ENCODE peak calls at places on chromosome 5, in seven cellular contexts. U is aorta; J is thoracic aorta; C is mucosa of descending colon; O is fibroblast of lung; E is CD8-positive, alpha-beta T cell; F is naive thymus-derived CD4-positive, alpha-beta T cell. I is an unnamed sample.

GRCh38 chr5:76816110-76816831 is 2.6 kb upstream of the F2RL1 start:
- DNase-seq in O (peak; percentile 40), U (no peak), C (no peak), E (no peak), J (no peak), F (no peak), I (peak; percentile 64)

GRCh38 chr5:38666668-38667498 is 110.4 kb upstream of the LIFR start:
- DNase-seq in U (no peak), F (no peak), O (peak; percentile 52), C (no peak), E (no peak), J (no peak), I (no peak)

GRCh38 chr5:158514353-158514960 is 585.3 kb downstream of the EBF1 start:
- DNase-seq in U (no peak), E (no peak), O (peak; percentile 85), C (no peak), J (no peak), F (no peak), I (peak; percentile 9)

GRCh38 chr5:6812800-6813731 is 99.8 kb downstream of the TENT4A start:
- DNase-seq in O (peak; percentile 38), U (no peak), E (no peak), F (no peak), J (peak; percentile 36), C (peak; percentile 85), I (no peak)

GRCh38 chr5:174755103-174755502 is 30.7 kb downstream of the MSX2 start:
- DNase-seq in E (no peak), C (no peak), O (peak; percentile 22), U (no peak), J (no peak), F (no peak), I (no peak)

GRCh38 chr5:124592891-124593290 is 153.5 kb downstream of the ZNF608 start:
- DNase-seq in C (no peak), F (no peak), O (no peak), U (no peak), J (no peak), E (no peak), I (no peak)

GRCh38 chr5:79229357-79230174 is 6.4 kb upstream of the JMY start:
- DNase-seq in U (no peak), J (no peak), F (no peak), C (no peak), E (no peak), O (peak; percentile 30), I (peak; percentile 90)

GRCh38 chr5:38509185-38509584 is 47.3 kb downstream of the LIFR start:
- DNase-seq in J (no peak), F (no peak), E (no peak), U (no peak), C (no peak), O (peak; percentile 92), I (peak; percentile 17)

GRCh38 chr5:88825782-88826110 is 57.2 kb downstream of the MEF2C start:
- DNase-seq in E (no peak), U (no peak), C (no peak), F (no peak), J (no peak), O (no peak), I (no peak)

GRCh38 chr5:102152906-102153787 is 142.9 kb downstream of the SLCO4C1 start:
- DNase-seq in E (no peak), U (no peak), O (no peak), C (peak; percentile 38), F (peak; percentile 1), J (no peak), I (peak; percentile 1)

GRCh38 chr5:52043543-52043942 is 660.3 kb downstream of the ISL1 start:
- DNase-seq in F (no peak), E (no peak), J (no peak), C (no peak), U (no peak), O (no peak), I (no peak)

GRCh38 chr5:37247036-37247435 is 2.1 kb downstream of the CPLANE1 start:
- DNase-seq in U (no peak), J (no peak), O (peak; percentile 32), E (no peak), F (no peak), C (no peak), I (no peak)

GRCh38 chr5:91179018-91179417 is 204.1 kb downstream of the ARRDC3 start:
- DNase-seq in E (no peak), O (peak; percentile 37), J (no peak), C (no peak), F (no peak), U (no peak), I (no peak)

GRCh38 chr5:61290815-61291214 is 41.2 kb upstream of the ZSWIM6 start:
- DNase-seq in F (no peak), U (no peak), O (peak; percentile 63), C (peak; percentile 80), E (no peak), J (no peak), I (no peak)

GRCh38 chr5:142690641-142691040 is 4.8 kb upstream of the FGF1 start:
- DNase-seq in U (no peak), J (no peak), C (no peak), O (no peak), F (no peak), E (no peak), I (peak; percentile 68)
- H3K4me1 ChIP-seq in U (no peaks in the 10 kb centered on the region), J (peaks cover 14% of the 10 kb centered on the region), C (no peaks in the 10 kb centered on the region), O (peaks cover under 1% of the 10 kb centered on the region), F (no peaks in the 10 kb centered on the region), E (no peaks in the 10 kb centered on the region), I (peaks cover 32% of the 10 kb centered on the region)

GRCh38 chr5:10731910-10732309 is 29.1 kb downstream of the DAP start:
- DNase-seq in E (no peak), J (no peak), F (no peak), O (no peak), U (no peak), C (no peak), I (no peak)
- H3K4me1 ChIP-seq in E (no peaks in the 10 kb centered on the region), J (peaks cover 7% of the 10 kb centered on the region), F (no peaks in the 10 kb centered on the region), O (peaks cover 4% of the 10 kb centered on the region), U (no peaks in the 10 kb centered on the region), C (no peaks in the 10 kb centered on the region), I (no peaks in the 10 kb centered on the region)

GRCh38 chr5:14421851-14422250 is 159.7 kb upstream of the OTULINL start:
- DNase-seq in F (no peak), J (no peak), O (no peak), U (no peak), E (no peak), C (no peak), I (peak; percentile 37)
- H3K4me1 ChIP-seq in F (no peaks in the 10 kb centered on the region), J (peaks cover 1% of the 10 kb centered on the region), O (peaks cover 14% of the 10 kb centered on the region), U (no peaks in the 10 kb centered on the region), E (peaks cover 5% of the 10 kb centered on the region), C (no peaks in the 10 kb centered on the region), I (peaks cover 20% of the 10 kb centered on the region)

GRCh38 chr5:150511641-150512367 is 3.9 kb downstream of the NDST1 start:
- DNase-seq in O (peak; percentile 82), E (no peak), U (no peak), J (no peak), F (no peak), C (peak; percentile 93), I (peak; percentile 74)

GRCh38 chr5:150512368-150512747 is 4.4 kb downstream of the NDST1 start:
- DNase-seq in U (no peak), O (no peak), F (no peak), C (peak; percentile 65), E (no peak), J (no peak), I (no peak)

GRCh38 chr5:150515446-150515845 is 7.5 kb downstream of the NDST1 start:
- DNase-seq in C (no peak), J (peak; percentile 36), E (no peak), U (no peak), O (peak; percentile 82), F (no peak), I (no peak)

GRCh38 chr5:150514708-150515211 is 6.8 kb downstream of the NDST1 start:
- DNase-seq in O (peak; percentile 78), U (no peak), F (no peak), C (no peak), E (no peak), J (no peak), I (peak; percentile 66)

GRCh38 chr5:150513375-150514309 is 5.7 kb downstream of the NDST1 start:
- DNase-seq in U (no peak), E (no peak), C (peak; percentile 40), O (peak; percentile 50), J (no peak), F (no peak), I (no peak)
- H3K4me1 ChIP-seq in U (peaks cover 2% of the 10 kb centered on the region), E (no peaks in the 10 kb centered on the region), C (peaks cover 64% of the 10 kb centered on the region), O (peaks cover 63% of the 10 kb centered on the region), J (peaks cover 96% of the 10 kb centered on the region), F (no peaks in the 10 kb centered on the region), I (peaks cover 53% of the 10 kb centered on the region)

I was measured in mammary epithelial cell.